ENCODE peak calls at places on chromosomes 3 and 15, in six cellular contexts. N is H9, U is amygdala, C is left cardiac atrium, B is right atrium auricular region, O is NCI-H1417. Z is an unnamed sample.

GRCh38 chr15:57213783-57214366 is 162.4 kb upstream of the CGNL1 start:
- DNase-seq in C (no peak), U (no peak), N (no peak), B (no peak), O (peak), Z (peak)

GRCh38 chr3:27559381-27559780 is 75.2 kb upstream of the SLC4A7 start:
- DNase-seq in O (no peak), C (no peak), U (no peak), N (no peak), B (no peak), Z (no peak)

GRCh38 chr15:48710952-48711495 is 65.5 kb upstream of the FBN1 start:
- DNase-seq in C (no peak), N (no peak), B (no peak), U (no peak), O (no peak), Z (no peak)

GRCh38 chr15:39833515-39833981 is 50.9 kb upstream of the FSIP1 start:
- DNase-seq in U (no peak), B (no peak), N (no peak), C (no peak), O (peak), Z (peak)

GRCh38 chr3:141110322-141110721 is 59.2 kb downstream of the SPSB4 start:
- DNase-seq in B (no peak), C (no peak), U (no peak), O (no peak), N (peak), Z (no peak)

GRCh38 chr3:129482721-129483120 is 42.7 kb downstream of the IFT122 start:
- DNase-seq in O (no peak), N (peak), B (no peak), C (no peak), U (no peak), Z (no peak)

GRCh38 chr3:117277816-117278215 is 568.2 kb downstream of the TUSC7 start:
- DNase-seq in O (no peak), B (no peak), C (no peak), N (no peak), U (no peak), Z (no peak)

GRCh38 chr3:25385807-25386512 is 42.1 kb upstream of the RARB start:
- DNase-seq in O (no peak), B (no peak), U (no peak), C (no peak), N (no peak), Z (no peak)

GRCh38 chr3:25843332-25843731 is 53.4 kb downstream of the OXSM start:
- DNase-seq in O (peak), C (no peak), B (no peak), N (no peak), U (no peak), Z (no peak)

GRCh38 chr3:101725192-101725889 is 927 bp downstream of the CEP97 start:
- DNase-seq in U (peak), C (peak), O (peak), N (peak), B (no peak), Z (peak)

GRCh38 chr15:29832709-29833108 is 10.4 kb upstream of the TJP1 start:
- DNase-seq in O (no peak), C (no peak), B (no peak), U (no peak), N (no peak), Z (no peak)

GRCh38 chr3:172181936-172182708 is 142.7 kb downstream of the FNDC3B start:
- DNase-seq in N (no peak), O (no peak), U (no peak), C (no peak), B (no peak), Z (no peak)

GRCh38 chr15:72285927-72286516 is 13.7 kb upstream of the PARP6 start:
- DNase-seq in B (no peak), O (no peak), U (no peak), C (no peak), N (peak), Z (no peak)

GRCh38 chr3:94978076-94978475 is 915.2 kb downstream of the NSUN3 start:
- DNase-seq in U (no peak), C (no peak), N (no peak), O (peak), B (no peak), Z (peak)